ENCODE peak calls at places on chromosomes 1 and 21, in eight cellular contexts. One of them, this sample, is unnamed.

GRCh38 chr1:101136739-101137138 is 100.1 kb upstream of the S1PR1 start:
- DNase-seq in esophagus squamous epithelium: no peak
- DNase-seq in left ventricle myocardium inferior: no peak
- DNase-seq in upper lobe of right lung: no peak
- DNase-seq in pancreas: no peak
- DNase-seq in WERI-Rb-1: no peak
- DNase-seq in choroid plexus epithelial cell: peak
- DNase-seq in mesothelial cell of epicardium: no peak
- DNase-seq in this sample: no peak

GRCh38 chr1:179372160-179372559 is 6.4 kb downstream of the AXDND1 start:
- DNase-seq in WERI-Rb-1: no peak
- DNase-seq in left ventricle myocardium inferior: no peak
- DNase-seq in mesothelial cell of epicardium: no peak
- DNase-seq in esophagus squamous epithelium: no peak
- DNase-seq in choroid plexus epithelial cell: no peak
- DNase-seq in pancreas: no peak
- DNase-seq in upper lobe of right lung: no peak
- DNase-seq in this sample: no peak

GRCh38 chr1:20366766-20367602 is 76.3 kb downstream of the VWA5B1 start:
- DNase-seq in mesothelial cell of epicardium: no peak
- DNase-seq in upper lobe of right lung: no peak
- DNase-seq in pancreas: peak
- DNase-seq in choroid plexus epithelial cell: peak
- DNase-seq in left ventricle myocardium inferior: peak
- DNase-seq in esophagus squamous epithelium: no peak
- DNase-seq in WERI-Rb-1: peak
- DNase-seq in this sample: no peak

GRCh38 chr1:63367218-63368103 is at the start of gene ALG6:
- DNase-seq in left ventricle myocardium inferior: peak
- DNase-seq in choroid plexus epithelial cell: peak
- DNase-seq in upper lobe of right lung: peak
- DNase-seq in esophagus squamous epithelium: peak
- DNase-seq in WERI-Rb-1: peak
- DNase-seq in pancreas: peak
- DNase-seq in mesothelial cell of epicardium: peak
- DNase-seq in this sample: peak

GRCh38 chr1:99707535-99708142 is 58.8 kb downstream of the FRRS1 start:
- DNase-seq in left ventricle myocardium inferior: peak
- DNase-seq in mesothelial cell of epicardium: peak
- DNase-seq in esophagus squamous epithelium: no peak
- DNase-seq in choroid plexus epithelial cell: peak
- DNase-seq in upper lobe of right lung: peak
- DNase-seq in pancreas: peak
- DNase-seq in WERI-Rb-1: peak
- DNase-seq in this sample: peak

GRCh38 chr1:214901718-214902117 is 180.8 kb upstream of the KCNK2 start:
- DNase-seq in upper lobe of right lung: no peak
- DNase-seq in pancreas: no peak
- DNase-seq in left ventricle myocardium inferior: no peak
- DNase-seq in WERI-Rb-1: no peak
- DNase-seq in esophagus squamous epithelium: no peak
- DNase-seq in mesothelial cell of epicardium: no peak
- DNase-seq in choroid plexus epithelial cell: peak
- DNase-seq in this sample: no peak

GRCh38 chr1:54480201-54480848 is 67.7 kb upstream of the ACOT11 start:
- DNase-seq in left ventricle myocardium inferior: no peak
- DNase-seq in upper lobe of right lung: no peak
- DNase-seq in choroid plexus epithelial cell: no peak
- DNase-seq in esophagus squamous epithelium: no peak
- DNase-seq in WERI-Rb-1: no peak
- DNase-seq in pancreas: no peak
- DNase-seq in mesothelial cell of epicardium: no peak
- DNase-seq in this sample: no peak

GRCh38 chr21:42861311-42862122 is 17.8 kb downstream of the WDR4 start:
- DNase-seq in upper lobe of right lung: no peak
- DNase-seq in esophagus squamous epithelium: no peak
- DNase-seq in mesothelial cell of epicardium: no peak
- DNase-seq in choroid plexus epithelial cell: no peak
- DNase-seq in left ventricle myocardium inferior: no peak
- DNase-seq in WERI-Rb-1: no peak
- DNase-seq in pancreas: no peak
- DNase-seq in this sample: no peak

GRCh38 chr21:28256420-28256831 is 736.3 kb downstream of the LTN1 start:
- DNase-seq in left ventricle myocardium inferior: no peak
- DNase-seq in WERI-Rb-1: no peak
- DNase-seq in esophagus squamous epithelium: no peak
- DNase-seq in pancreas: no peak
- DNase-seq in choroid plexus epithelial cell: peak
- DNase-seq in upper lobe of right lung: no peak
- DNase-seq in mesothelial cell of epicardium: no peak
- DNase-seq in this sample: no peak

GRCh38 chr1:57340361-57341192 is 83.3 kb downstream of the DAB1 start:
- DNase-seq in mesothelial cell of epicardium: no peak
- DNase-seq in esophagus squamous epithelium: no peak
- DNase-seq in left ventricle myocardium inferior: no peak
- DNase-seq in upper lobe of right lung: no peak
- DNase-seq in WERI-Rb-1: no peak
- DNase-seq in choroid plexus epithelial cell: no peak
- DNase-seq in pancreas: no peak
- DNase-seq in this sample: no peak

DNA sequence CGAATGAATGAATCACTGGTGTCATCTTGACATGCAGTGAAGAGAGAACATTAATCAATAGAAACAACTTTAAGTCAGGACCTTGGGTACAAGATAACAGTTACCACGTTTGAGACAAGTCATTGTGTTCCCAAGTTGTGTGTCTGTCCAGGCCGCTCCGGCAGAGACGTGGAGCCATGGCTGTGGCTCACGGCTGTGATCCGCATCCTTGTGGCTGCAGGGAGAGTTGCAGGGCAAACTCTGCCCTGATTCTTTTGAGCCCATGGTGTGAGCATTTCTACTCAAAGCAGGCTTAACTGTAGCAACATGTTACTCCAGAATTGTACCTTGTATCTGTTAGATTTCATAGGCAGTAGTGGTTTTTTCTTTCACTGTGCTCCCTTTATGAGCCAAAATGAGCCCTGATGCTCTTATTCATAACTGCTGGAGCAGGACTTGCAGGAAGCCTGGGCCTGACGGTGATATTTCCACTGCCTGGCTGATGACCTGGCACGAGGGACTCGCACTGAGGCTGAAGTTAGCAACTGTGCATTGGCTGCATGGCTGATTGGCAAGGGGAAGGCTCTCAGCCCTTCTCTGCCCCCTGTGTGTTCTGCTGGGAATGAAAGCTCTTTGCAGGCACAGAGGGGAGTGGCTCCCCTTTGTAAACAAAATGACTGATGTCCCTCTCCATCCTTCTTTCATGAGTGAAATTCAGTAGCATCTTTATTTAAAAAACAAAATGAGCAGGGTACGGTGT is 465.3 kb downstream of the AJAP1 start:
- DNase-seq in pancreas: no peak
- DNase-seq in choroid plexus epithelial cell: no peak
- DNase-seq in mesothelial cell of epicardium: no peak
- DNase-seq in left ventricle myocardium inferior: no peak
- DNase-seq in upper lobe of right lung: no peak
- DNase-seq in WERI-Rb-1: peak
- DNase-seq in esophagus squamous epithelium: no peak
- DNase-seq in this sample: peak
- TF ChIP-seq CTCF in pancreas: no peak
- TF ChIP-seq CTCF in choroid plexus epithelial cell: no peak
- TF ChIP-seq CTCF in mesothelial cell of epicardium: no peak
- TF ChIP-seq CTCF in left ventricle myocardium inferior: no peak
- TF ChIP-seq CTCF in upper lobe of right lung: peak
- TF ChIP-seq CTCF in WERI-Rb-1: peak
- TF ChIP-seq CTCF in esophagus squamous epithelium: no peak
- TF ChIP-seq CTCF in this sample: no peak

DNA sequence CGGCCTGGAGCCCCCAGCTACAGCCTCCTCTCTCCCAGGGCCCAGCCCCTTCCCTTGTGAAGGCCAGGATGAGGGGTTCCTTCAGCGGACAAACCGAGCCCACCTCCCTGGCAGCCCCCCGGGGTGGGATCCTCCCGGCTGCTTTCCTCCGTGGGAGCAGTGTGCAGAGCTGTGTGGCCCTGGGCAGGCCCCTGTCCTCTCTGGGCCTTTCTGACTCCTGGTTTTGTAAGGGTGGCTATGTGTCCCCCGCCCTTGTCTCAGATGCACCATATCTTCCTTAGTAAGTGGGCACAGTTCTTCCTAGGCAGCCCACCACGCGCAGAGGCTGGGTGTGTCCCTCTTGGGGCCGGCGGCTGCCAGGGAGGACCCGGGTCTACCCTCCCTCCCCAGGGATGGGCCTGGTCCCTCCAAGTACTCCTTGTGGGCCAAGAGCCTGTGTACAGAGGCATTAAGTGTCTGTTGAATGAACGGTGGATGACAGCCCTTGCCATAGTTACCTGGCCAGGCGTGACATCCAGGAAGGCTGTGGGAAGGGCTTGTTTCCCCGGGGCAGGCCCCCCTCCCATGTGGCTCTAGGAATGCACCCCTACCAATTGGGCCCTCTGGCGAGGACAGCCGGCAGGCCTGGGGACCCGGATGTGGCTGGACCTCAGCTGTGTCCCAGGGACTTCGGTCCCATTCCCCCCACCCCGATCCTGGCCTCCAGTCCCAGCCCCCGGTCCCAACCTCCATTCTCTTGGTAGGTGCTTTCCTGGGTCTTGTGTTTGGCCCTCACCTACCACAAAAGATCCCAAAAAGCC is 3.9 kb downstream of the SMIM1 start:
- DNase-seq in mesothelial cell of epicardium: no peak
- DNase-seq in pancreas: no peak
- DNase-seq in upper lobe of right lung: no peak
- DNase-seq in WERI-Rb-1: no peak
- DNase-seq in left ventricle myocardium inferior: no peak
- DNase-seq in esophagus squamous epithelium: no peak
- DNase-seq in choroid plexus epithelial cell: no peak
- DNase-seq in this sample: no peak
- TF ChIP-seq CTCF in mesothelial cell of epicardium: no peak
- TF ChIP-seq CTCF in pancreas: no peak
- TF ChIP-seq CTCF in upper lobe of right lung: no peak
- TF ChIP-seq CTCF in WERI-Rb-1: no peak
- TF ChIP-seq CTCF in left ventricle myocardium inferior: no peak
- TF ChIP-seq CTCF in esophagus squamous epithelium: no peak
- TF ChIP-seq CTCF in choroid plexus epithelial cell: no peak
- TF ChIP-seq CTCF in this sample: no peak

GRCh38 chr1:53077599-53077965 is 15.6 kb downstream of the PODN start:
- DNase-seq in upper lobe of right lung: peak
- DNase-seq in esophagus squamous epithelium: no peak
- DNase-seq in pancreas: peak
- DNase-seq in WERI-Rb-1: no peak
- DNase-seq in choroid plexus epithelial cell: no peak
- DNase-seq in mesothelial cell of epicardium: no peak
- DNase-seq in left ventricle myocardium inferior: peak
- DNase-seq in this sample: no peak

GRCh38 chr1:53075206-53075605 is 13.2 kb downstream of the PODN start:
- DNase-seq in left ventricle myocardium inferior: peak
- DNase-seq in upper lobe of right lung: peak
- DNase-seq in pancreas: peak
- DNase-seq in esophagus squamous epithelium: no peak
- DNase-seq in mesothelial cell of epicardium: peak
- DNase-seq in WERI-Rb-1: no peak
- DNase-seq in choroid plexus epithelial cell: no peak
- DNase-seq in this sample: no peak

GRCh38 chr1:53076721-53077598 is 14.9 kb downstream of the PODN start:
- DNase-seq in choroid plexus epithelial cell: no peak
- DNase-seq in left ventricle myocardium inferior: peak
- DNase-seq in WERI-Rb-1: peak
- DNase-seq in mesothelial cell of epicardium: peak
- DNase-seq in esophagus squamous epithelium: no peak
- DNase-seq in pancreas: peak
- DNase-seq in upper lobe of right lung: peak
- DNase-seq in this sample: no peak

GRCh38 chr1:53075761-53076163 is 13.7 kb downstream of the PODN start:
- DNase-seq in esophagus squamous epithelium: no peak
- DNase-seq in pancreas: peak
- DNase-seq in left ventricle myocardium inferior: peak
- DNase-seq in WERI-Rb-1: peak
- DNase-seq in choroid plexus epithelial cell: no peak
- DNase-seq in mesothelial cell of epicardium: peak
- DNase-seq in upper lobe of right lung: peak
- DNase-seq in this sample: no peak

DNA sequence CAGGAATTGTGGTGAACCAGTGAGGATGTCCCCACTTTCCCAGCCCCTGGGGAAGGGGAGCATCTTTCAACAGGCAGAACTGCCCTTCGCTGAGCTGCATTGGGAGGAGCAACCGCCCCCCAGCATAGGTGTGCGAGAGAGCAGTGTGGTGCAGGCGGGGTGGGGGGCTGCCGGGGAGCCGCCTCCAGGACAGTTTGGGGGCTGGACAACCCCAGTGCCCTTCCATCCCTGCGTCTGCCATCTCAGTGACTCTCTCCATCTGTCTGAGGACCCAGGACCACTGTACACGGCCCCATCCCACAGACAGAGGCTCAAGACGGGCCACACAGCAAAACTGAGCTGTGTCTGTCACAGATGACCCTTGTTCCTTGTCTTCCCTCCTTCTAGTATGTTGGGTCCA is 14.2 kb downstream of the PODN start:
- DNase-seq in pancreas: peak
- DNase-seq in choroid plexus epithelial cell: no peak
- DNase-seq in upper lobe of right lung: peak
- DNase-seq in mesothelial cell of epicardium: peak
- DNase-seq in left ventricle myocardium inferior: peak
- DNase-seq in esophagus squamous epithelium: no peak
- DNase-seq in WERI-Rb-1: no peak
- DNase-seq in this sample: no peak
- TF ChIP-seq CTCF in pancreas: no peak
- TF ChIP-seq CTCF in choroid plexus epithelial cell: no peak
- TF ChIP-seq CTCF in upper lobe of right lung: no peak
- TF ChIP-seq CTCF in mesothelial cell of epicardium: no peak
- TF ChIP-seq CTCF in left ventricle myocardium inferior: no peak
- TF ChIP-seq CTCF in esophagus squamous epithelium: no peak
- TF ChIP-seq CTCF in WERI-Rb-1: no peak
- TF ChIP-seq CTCF in this sample: no peak

GRCh38 chr1:68379085-68379478 is 70.7 kb downstream of the RPE65 start:
- DNase-seq in upper lobe of right lung: no peak
- DNase-seq in choroid plexus epithelial cell: no peak
- DNase-seq in esophagus squamous epithelium: no peak
- DNase-seq in WERI-Rb-1: no peak
- DNase-seq in mesothelial cell of epicardium: no peak
- DNase-seq in pancreas: no peak
- DNase-seq in left ventricle myocardium inferior: no peak
- DNase-seq in this sample: no peak

GRCh38 chr1:68378296-68379084 is 71.3 kb downstream of the RPE65 start:
- DNase-seq in esophagus squamous epithelium: no peak
- DNase-seq in pancreas: no peak
- DNase-seq in mesothelial cell of epicardium: no peak
- DNase-seq in choroid plexus epithelial cell: peak
- DNase-seq in WERI-Rb-1: no peak
- DNase-seq in left ventricle myocardium inferior: no peak
- DNase-seq in upper lobe of right lung: no peak
- DNase-seq in this sample: no peak

GRCh38 chr1:68384872-68385390 is 64.8 kb downstream of the RPE65 start:
- DNase-seq in mesothelial cell of epicardium: no peak
- DNase-seq in pancreas: no peak
- DNase-seq in esophagus squamous epithelium: no peak
- DNase-seq in upper lobe of right lung: no peak
- DNase-seq in left ventricle myocardium inferior: no peak
- DNase-seq in WERI-Rb-1: no peak
- DNase-seq in choroid plexus epithelial cell: no peak
- DNase-seq in this sample: no peak

GRCh38 chr1:68384321-68384813 is 65.4 kb downstream of the RPE65 start:
- DNase-seq in pancreas: no peak
- DNase-seq in left ventricle myocardium inferior: no peak
- DNase-seq in esophagus squamous epithelium: no peak
- DNase-seq in choroid plexus epithelial cell: peak
- DNase-seq in mesothelial cell of epicardium: no peak
- DNase-seq in WERI-Rb-1: no peak
- DNase-seq in upper lobe of right lung: no peak
- DNase-seq in this sample: no peak

GRCh38 chr1:68383092-68383491 is 66.7 kb downstream of the RPE65 start:
- DNase-seq in esophagus squamous epithelium: no peak
- DNase-seq in choroid plexus epithelial cell: no peak
- DNase-seq in WERI-Rb-1: peak
- DNase-seq in upper lobe of right lung: no peak
- DNase-seq in pancreas: no peak
- DNase-seq in left ventricle myocardium inferior: no peak
- DNase-seq in mesothelial cell of epicardium: no peak
- DNase-seq in this sample: no peak
- TF ChIP-seq CTCF in esophagus squamous epithelium: no peak
- TF ChIP-seq CTCF in choroid plexus epithelial cell: no peak
- TF ChIP-seq CTCF in WERI-Rb-1: peak
- TF ChIP-seq CTCF in upper lobe of right lung: no peak
- TF ChIP-seq CTCF in pancreas: no peak
- TF ChIP-seq CTCF in left ventricle myocardium inferior: no peak
- TF ChIP-seq CTCF in mesothelial cell of epicardium: no peak
- TF ChIP-seq CTCF in this sample: no peak